ENCODE peak calls at places on chromosome 9, in six cellular contexts. A is OCI-LY7, V is fibroblast of lung, D is choroid plexus epithelial cell, I is A549, E is activated B cell treated with CpG ODN at 0.5 μM for 24 hours. M is an unnamed sample.
A peak's percentile ranks its signal among the peaks of the same experiment; 100 is the strongest.

GRCh38 chr9:35333551-35333950 is 156.4 kb upstream of the RUSC2 start:
- DNase-seq in A (no peak), V (peak; percentile 82), D (peak; percentile 79), I (no peak), E (no peak), M (no peak)

GRCh38 chr9:79858509-79858908 is 286.7 kb downstream of the TLE4 start:
- DNase-seq in A (no peak), V (peak; percentile 4), D (peak; percentile 28), I (peak; percentile 33), E (no peak), M (no peak)

GRCh38 chr9:116149844-116150243 is 3.7 kb upstream of the PAPPA start:
- DNase-seq in A (peak; percentile 14), V (no peak), D (peak; percentile 70), I (no peak), E (no peak), M (no peak)

GRCh38 chr9:93259490-93260289 is 75.8 kb downstream of the WNK2 start:
- DNase-seq in A (no peak), V (no peak), D (no peak), I (no peak), E (peak; percentile 11), M (peak; percentile 58)

GRCh38 chr9:6186691-6187090 is 28.9 kb upstream of the IL33 start:
- DNase-seq in A (no peak), V (no peak), D (no peak), I (no peak), E (no peak), M (no peak)

GRCh38 chr9:136941231-136942111 is 3.1 kb downstream of the FBXW5 start:
- DNase-seq in A (no peak), V (no peak), D (no peak), I (no peak), E (no peak), M (peak; percentile 31)

GRCh38 chr9:76602191-76602590 is 143.2 kb downstream of the GCNT1 start:
- DNase-seq in A (no peak), V (no peak), D (no peak), I (no peak), E (no peak), M (no peak)

GRCh38 chr9:77939149-77939668 is 92.4 kb downstream of the GNAQ start:
- DNase-seq in A (no peak), V (peak; percentile 62), D (peak; percentile 53), I (no peak), E (no peak), M (no peak)

GRCh38 chr9:129282308-129283211 is 104.5 kb upstream of the IER5L start:
- DNase-seq in A (no peak), V (no peak), D (no peak), I (no peak), E (peak; percentile 12), M (peak; percentile 49)

GRCh38 chr9:1058826-1059225 is 8.7 kb downstream of the DMRT2 start:
- DNase-seq in A (no peak), V (no peak), D (no peak), I (no peak), E (no peak), M (no peak)

GRCh38 chr9:117092582-117092981 is 322.3 kb downstream of the ASTN2 start:
- DNase-seq in A (no peak), V (peak; percentile 42), D (peak; percentile 39), I (peak; percentile 16), E (no peak), M (no peak)

GRCh38 chr9:1771094-1771493 is 244.1 kb upstream of the SMARCA2 start:
- DNase-seq in A (no peak), V (no peak), D (no peak), I (no peak), E (no peak), M (no peak)

GRCh38 chr9:134785325-134786108 is 95.1 kb upstream of the FCN2 start:
- DNase-seq in A (no peak), V (peak; percentile 49), D (peak; percentile 55), I (no peak), E (no peak), M (no peak)

GRCh38 chr9:92266486-92266885 is 27.0 kb downstream of the IARS1 start:
- DNase-seq in A (no peak), V (no peak), D (peak; percentile 45), I (no peak), E (no peak), M (no peak)

GRCh38 chr9:37550781-37551180 is 25.4 kb downstream of the FBXO10 start:
- DNase-seq in A (no peak), V (peak; percentile 41), D (peak; percentile 49), I (no peak), E (no peak), M (no peak)

GRCh38 chr9:130235558-130236435 is 29.8 kb upstream of the HMCN2 start:
- DNase-seq in A (peak; percentile 66), V (peak; percentile 46), D (peak; percentile 66), I (peak; percentile 48), E (peak; percentile 70), M (peak; percentile 93)

GRCh38 chr9:110738982-110739381 is 70.4 kb downstream of the MUSK start:
- DNase-seq in A (no peak), V (peak; percentile 54), D (no peak), I (no peak), E (no peak), M (no peak)

GRCh38 chr9:89808076-89808701 is 203.4 kb downstream of the GADD45G start:
- DNase-seq in A (no peak), V (peak; percentile 15), D (peak; percentile 54), I (no peak), E (no peak), M (no peak)

GRCh38 chr9:26775405-26775804 is 117.2 kb downstream of the CAAP1 start:
- DNase-seq in A (no peak), V (no peak), D (no peak), I (no peak), E (no peak), M (no peak)

GRCh38 chr9:21569721-21570120 is 87.6 kb upstream of the IFNE start:
- DNase-seq in A (no peak), V (no peak), D (no peak), I (no peak), E (no peak), M (no peak)

GRCh38 chr9:5442400-5443011 is 4.8 kb upstream of the PLGRKT start:
- DNase-seq in A (peak; percentile 76), V (peak; percentile 50), D (peak; percentile 82), I (peak; percentile 25), E (no peak), M (no peak)

GRCh38 chr9:131593255-131593820 is 48.0 kb downstream of the PRRT1B start:
- DNase-seq in A (no peak), V (peak; percentile 41), D (no peak), I (no peak), E (no peak), M (peak; percentile 51)

GRCh38 chr9:111691686-111692329 is 30.4 kb downstream of the GNG10 start:
- DNase-seq in A (peak; percentile 43), V (peak; percentile 38), D (peak; percentile 68), I (peak; percentile 16), E (no peak), M (no peak)

GRCh38 chr9:132651259-132651658 is 18.5 kb downstream of the DDX31 start:
- DNase-seq in A (peak; percentile 16), V (peak; percentile 93), D (peak; percentile 96), I (no peak), E (no peak), M (no peak)

GRCh38 chr9:134130503-134131375 is 5.1 kb upstream of the WDR5 start:
- DNase-seq in A (no peak), V (peak; percentile 41), D (no peak), I (no peak), E (no peak), M (peak; percentile 84)

GRCh38 chr9:119349548-119349947 is 19.7 kb downstream of the BRINP1 start:
- DNase-seq in A (no peak), V (no peak), D (no peak), I (no peak), E (no peak), M (no peak)
- TF ChIP-seq CTCF in A (no peak), V (no peak), D (no peak), I (no peak), E (no peak), M (no peak)

GRCh38 chr9:99821187-99822095 is at the start of gene NR4A3:
- DNase-seq in A (peak; percentile 91), V (peak; percentile 97), D (peak; percentile 98), I (peak; percentile 92), E (peak; percentile 85), M (peak; percentile 98)
- TF ChIP-seq CTCF in A (no peak), V (peak; percentile 24), D (peak; percentile 27), I (no peak), E (no peak), M (peak; percentile 10)

DNA sequence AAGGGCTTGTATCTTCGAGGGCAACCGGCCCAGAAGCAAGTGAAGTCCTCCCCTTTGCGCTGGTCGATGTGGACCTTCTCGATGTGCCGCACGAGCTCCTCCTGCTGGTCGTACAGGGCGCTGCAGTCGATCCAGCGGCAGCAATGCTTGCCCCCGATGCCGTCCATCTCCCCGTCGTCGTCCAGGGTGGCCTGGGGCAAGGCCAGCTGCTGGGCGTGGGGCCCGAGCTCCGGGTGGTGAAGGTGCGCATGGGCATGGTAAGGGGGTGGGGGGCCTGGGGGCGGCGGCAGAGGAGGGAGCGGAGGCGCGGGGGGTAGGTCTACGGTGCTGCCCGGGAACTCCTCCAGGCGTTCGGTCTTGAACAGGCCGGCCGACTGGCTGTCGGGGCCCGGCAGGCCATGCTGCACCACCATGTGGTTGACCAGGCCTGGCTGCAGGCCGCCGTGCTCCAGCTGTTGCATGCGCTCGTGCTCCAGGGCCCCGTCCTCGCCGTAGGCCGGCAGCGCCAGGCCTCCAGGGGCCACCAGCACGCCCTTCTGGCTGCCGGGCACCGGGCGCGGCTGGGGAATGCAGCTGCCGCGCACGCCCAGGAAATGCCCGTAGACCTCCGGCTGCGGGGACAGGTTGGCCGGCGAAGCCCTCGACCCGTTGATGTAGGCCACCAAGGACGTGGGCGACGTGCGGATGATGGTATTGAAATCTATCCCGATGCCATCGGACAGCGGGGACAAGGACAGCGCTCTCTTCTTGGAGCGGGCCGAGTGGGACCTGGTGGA is 181.8 kb downstream of the GLIS3 start:
- DNase-seq in A (peak; percentile 47), V (no peak), D (no peak), I (no peak), E (peak; percentile 42), M (peak; percentile 83)
- TF ChIP-seq CTCF in A (peak; percentile 79), V (peak; percentile 41), D (peak; percentile 54), I (peak; percentile 13), E (no peak), M (no peak)

GRCh38 chr9:86246752-86247161 is 12.7 kb downstream of the C9orf153 start:
- DNase-seq in A (no peak), V (no peak), D (peak; percentile 44), I (no peak), E (no peak), M (no peak)
- TF ChIP-seq CTCF in A (no peak), V (no peak), D (peak; percentile 40), I (no peak), E (no peak), M (no peak)

DNA sequence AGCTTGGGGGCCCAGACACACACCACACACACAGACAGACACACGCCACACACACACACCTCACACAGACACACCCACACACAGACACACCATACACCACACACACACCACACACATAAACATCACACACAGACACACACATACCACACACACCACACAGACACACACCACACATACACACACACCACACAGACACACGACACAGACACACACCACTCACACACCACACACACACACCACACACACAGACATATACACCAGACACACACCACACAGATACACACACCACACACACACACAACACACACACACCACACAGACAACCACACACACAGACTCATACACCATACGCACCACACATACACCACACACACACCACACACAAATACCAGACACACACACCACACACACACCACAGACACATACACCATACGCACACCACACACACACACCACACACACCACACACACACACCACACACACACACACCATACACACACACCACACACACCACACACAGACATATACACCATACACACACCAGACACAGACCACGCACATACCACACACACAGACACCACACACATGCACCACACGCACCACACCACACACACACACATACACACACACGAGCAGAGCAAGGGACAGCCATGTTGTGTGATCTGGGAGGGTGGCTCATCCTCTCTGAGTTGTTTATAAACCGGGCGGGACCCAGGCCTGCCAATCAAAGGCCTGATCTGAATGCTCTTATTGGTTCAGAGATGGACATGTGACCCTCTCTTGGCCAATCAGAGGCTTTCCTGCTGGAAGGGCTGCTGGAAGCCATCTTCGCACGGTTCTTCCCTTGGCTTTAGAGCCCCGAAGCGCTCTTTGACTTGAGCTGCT is 148.3 kb downstream of the GAPVD1 start:
- DNase-seq in A (peak; percentile 94), V (peak; percentile 69), D (peak; percentile 37), I (peak; percentile 81), E (no peak), M (no peak)
- TF ChIP-seq CTCF in A (no peak), V (no peak), D (no peak), I (no peak), E (no peak), M (no peak)